ENCODE peak calls at places on chromosomes 4 and X, in seven cellular contexts. M, T, G, N, U, Q and A are unnamed samples.

GRCh38 chrX:22134681-22135080 is 102.6 kb downstream of the PHEX start:
- DNase-seq in G (no peak), M (no peak), Q (peak), U (no peak), T (peak), N (peak), A (peak)

GRCh38 chr4:39044947-39045734 is 12.9 kb upstream of the TMEM156 start:
- DNase-seq in U (peak), Q (no peak), M (no peak), T (no peak), G (peak), N (no peak), A (peak)

GRCh38 chr4:74754218-74754617 is 40.1 kb downstream of the BTC start:
- DNase-seq in G (no peak), M (no peak), T (no peak), U (no peak), Q (no peak), N (no peak), A (no peak)

GRCh38 chr4:80454040-80454439 is 118.5 kb downstream of the CFAP299 start:
- DNase-seq in Q (peak), M (no peak), U (no peak), N (peak), G (no peak), T (no peak), A (no peak)

GRCh38 chrX:97328853-97329252 is 445.1 kb downstream of the RPA4 start:
- DNase-seq in T (no peak), Q (no peak), N (peak), U (no peak), G (no peak), M (no peak), A (peak)

GRCh38 chr4:184747034-184747830 is 13.3 kb upstream of the CENPU start:
- DNase-seq in U (no peak), T (no peak), Q (no peak), G (peak), N (no peak), M (no peak), A (no peak)

GRCh38 chrX:132634521-132634920 is 145.7 kb upstream of the MBNL3 start:
- DNase-seq in Q (no peak), T (no peak), M (no peak), U (peak), N (no peak), G (no peak), A (no peak)

GRCh38 chr4:10529891-10530786 is 72.9 kb upstream of the ZNF518B start:
- DNase-seq in Q (peak), U (peak), N (no peak), M (no peak), G (no peak), T (no peak), A (no peak)

GRCh38 chrX:134546187-134546586 is 86.2 kb downstream of the HPRT1 start:
- DNase-seq in M (no peak), U (no peak), Q (no peak), N (no peak), G (no peak), T (no peak), A (no peak)

GRCh38 chr4:144645102-144645469 is 870 bp upstream of the HHIP start:
- DNase-seq in M (no peak), N (no peak), U (peak), G (no peak), Q (no peak), T (no peak), A (peak)

GRCh38 chr4:158807696-158808095 is 38.9 kb downstream of the FNIP2 start:
- DNase-seq in Q (no peak), G (no peak), M (no peak), N (no peak), U (no peak), T (no peak), A (no peak)

GRCh38 chrX:111505783-111506182 is 5.7 kb upstream of the SERTM2 start:
- DNase-seq in N (no peak), Q (no peak), G (no peak), U (no peak), M (no peak), T (no peak), A (no peak)

GRCh38 chr4:128229458-128229805 is 58.2 kb downstream of the PGRMC2 start:
- DNase-seq in G (no peak), U (no peak), T (no peak), M (no peak), Q (peak), N (peak), A (no peak)

GRCh38 chr4:67332627-67333026 is 212.7 kb downstream of the CENPC start:
- DNase-seq in T (no peak), Q (no peak), M (no peak), G (no peak), U (no peak), N (peak), A (peak)

GRCh38 chr4:2364654-2365053 is 53.8 kb downstream of the ZFYVE28 start:
- DNase-seq in Q (peak), G (peak), T (no peak), M (no peak), U (peak), N (peak), A (no peak)

GRCh38 chrX:102832661-102833060 is 104.4 kb upstream of the RAB40AL start:
- DNase-seq in T (no peak), G (no peak), Q (peak), N (peak), M (no peak), U (no peak), A (peak)

GRCh38 chrX:12441376-12442128 is 303.3 kb downstream of the FRMPD4 start:
- DNase-seq in G (no peak), T (no peak), M (no peak), U (peak), N (peak), Q (peak), A (no peak)

GRCh38 chr4:131257241-131257640 is 1891.9 kb upstream of the PCDH10 start:
- DNase-seq in G (no peak), T (no peak), M (no peak), U (no peak), N (no peak), Q (no peak), A (no peak)

GRCh38 chrX:153438522-153438921 is 7.3 kb downstream of the TREX2 start:
- DNase-seq in T (no peak), U (peak), G (no peak), Q (peak), N (no peak), M (no peak), A (no peak)

GRCh38 chr4:113060853-113061252 is 11.4 kb downstream of the ANK2 start:
- DNase-seq in N (no peak), G (no peak), T (no peak), Q (no peak), U (no peak), M (no peak), A (no peak)

GRCh38 chrX:46072776-46073175 is 472.4 kb downstream of the ZNF674 start:
- DNase-seq in Q (peak), U (no peak), M (no peak), G (no peak), N (no peak), T (no peak), A (no peak)

GRCh38 chr4:5638976-5639375 is 69.4 kb downstream of the EVC2 start:
- DNase-seq in U (no peak), N (peak), Q (peak), G (no peak), M (no peak), T (no peak), A (no peak)

GRCh38 chr4:47839259-47839658 is 1.4 kb upstream of the CORIN start:
- DNase-seq in T (no peak), N (no peak), G (no peak), U (peak), M (no peak), Q (no peak), A (no peak)

GRCh38 chr4:176099314-176099713 is 33.7 kb downstream of the WDR17 start:
- DNase-seq in U (no peak), N (no peak), M (no peak), G (no peak), T (no peak), Q (no peak), A (no peak)

GRCh38 chr4:108946237-108946636 is 183.4 kb upstream of the ETNPPL start:
- DNase-seq in G (no peak), Q (no peak), N (no peak), M (no peak), T (no peak), U (no peak), A (no peak)

GRCh38 chr4:77990904-77991358 is 66.2 kb upstream of the FRAS1 start:
- DNase-seq in U (no peak), G (no peak), N (no peak), M (no peak), T (no peak), Q (no peak), A (peak)

GRCh38 chr4:152959080-152959479 is 23.0 kb downstream of the FHDC1 start:
- DNase-seq in N (no peak), U (no peak), M (no peak), T (no peak), G (no peak), Q (no peak), A (no peak)

GRCh38 chr4:122012735-122013134 is 60.9 kb upstream of the TRPC3 start:
- DNase-seq in G (no peak), Q (peak), M (no peak), N (no peak), U (no peak), T (no peak), A (no peak)

GRCh38 chrX:27336466-27337091 is 126.6 kb downstream of the PPP4R3C start:
- DNase-seq in U (peak), N (peak), Q (no peak), M (no peak), T (no peak), G (no peak), A (peak)

GRCh38 chr4:140755811-140756291 is 334 bp downstream of the TBC1D9 start:
- DNase-seq in Q (peak), M (no peak), N (no peak), T (no peak), U (peak), G (peak), A (peak)

GRCh38 chr4:78100060-78100459 is 42.9 kb downstream of the FRAS1 start:
- DNase-seq in U (no peak), M (no peak), G (no peak), T (no peak), Q (no peak), N (no peak), A (no peak)

GRCh38 chr4:66590488-66591215 is 920.4 kb upstream of the EPHA5 start:
- DNase-seq in N (peak), T (no peak), Q (peak), U (no peak), G (no peak), M (no peak), A (no peak)

GRCh38 chr4:122922877-122923511 is 597 bp upstream of the NUDT6 start:
- DNase-seq in G (peak), N (peak), U (peak), Q (peak), M (peak), T (peak), A (peak)

GRCh38 chr4:40316333-40316781 is 18.8 kb upstream of the CHRNA9 start:
- DNase-seq in Q (peak), T (peak), G (no peak), N (peak), M (no peak), U (no peak), A (no peak)

GRCh38 chrX:133493366-133493765 is 78.1 kb upstream of the GPC4 start:
- DNase-seq in Q (no peak), T (no peak), U (no peak), M (no peak), G (no peak), N (no peak), A (no peak)

GRCh38 chr4:7655549-7656243 is 221.0 kb upstream of the PSAPL1 start:
- DNase-seq in U (peak), G (no peak), N (no peak), M (no peak), Q (peak), T (no peak), A (peak)

GRCh38 chr4:104394409-104394813 is 100.3 kb downstream of the CXXC4 start:
- DNase-seq in G (peak), U (peak), N (no peak), Q (no peak), T (no peak), M (no peak), A (peak)

GRCh38 chr4:602559-602942 is 22.8 kb upstream of the PDE6B start:
- DNase-seq in Q (no peak), N (peak), T (no peak), M (no peak), G (no peak), U (peak), A (peak)

GRCh38 chr4:5014007-5014682 is 5.1 kb downstream of the CYTL1 start:
- DNase-seq in Q (no peak), U (no peak), G (no peak), M (no peak), T (no peak), N (no peak), A (no peak)

GRCh38 chr4:97142405-97142804 is 1000.9 kb downstream of the STPG2 start:
- DNase-seq in Q (no peak), T (no peak), G (no peak), M (no peak), U (no peak), N (no peak), A (peak)

DNA sequence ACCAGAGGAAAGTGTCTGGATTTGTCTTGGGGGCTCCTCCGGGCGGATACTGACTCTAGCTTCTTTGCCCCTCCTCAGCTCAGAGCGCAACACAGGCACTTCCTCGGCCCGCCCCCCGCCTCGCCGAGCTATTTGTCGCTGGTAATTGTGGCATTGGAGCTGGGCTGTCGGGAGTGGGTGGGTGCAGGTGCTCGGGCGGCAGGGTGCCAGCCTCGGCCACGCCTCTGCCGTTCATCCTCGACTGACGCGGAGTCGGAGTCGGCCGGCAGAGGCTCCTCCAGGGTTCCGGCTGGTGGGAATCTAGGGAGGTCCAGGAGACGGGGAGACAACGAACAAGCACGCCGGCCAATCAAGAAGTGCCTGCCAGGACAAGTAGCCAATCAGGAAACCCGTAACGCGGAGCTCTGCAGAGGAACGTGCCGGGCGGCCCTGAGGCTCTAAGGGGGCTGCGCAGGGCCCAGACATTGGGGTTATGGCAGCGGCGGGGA is 3.9 kb upstream of the SYN1 start:
- DNase-seq in Q (peak), U (peak), N (no peak), M (no peak), G (peak), T (no peak), A (peak)
- H3K4me3 ChIP-seq in Q (peak), U (peak), N (no peak), M (no peak), G (peak), T (peak), A (peak)

GRCh38 chrX:150475466-150475865 is 93.0 kb upstream of the MTM1 start:
- DNase-seq in G (no peak), U (no peak), N (no peak), Q (no peak), M (no peak), T (no peak), A (no peak)
- H3K4me3 ChIP-seq in G (no peak), U (no peak), N (no peak), Q (no peak), M (no peak), T (no peak), A (no peak)

GRCh38 chrX:137566746-137567473 is 983 bp downstream of the ZIC3 start:
- DNase-seq in G (no peak), M (no peak), Q (no peak), U (no peak), T (no peak), N (no peak), A (no peak)
- H3K4me3 ChIP-seq in G (peak), M (peak), Q (peak), U (peak), T (no peak), N (peak), A (no peak)

GRCh38 chr4:133146192-133146573 is 2.9 kb upstream of the PCDH10 start:
- DNase-seq in T (no peak), G (no peak), Q (no peak), U (no peak), M (no peak), N (no peak), A (no peak)

GRCh38 chr4:133145758-133146157 is 3.3 kb upstream of the PCDH10 start:
- DNase-seq in U (no peak), Q (no peak), M (no peak), N (no peak), T (no peak), G (no peak), A (no peak)

GRCh38 chr4:133146574-133147198 is 2.4 kb upstream of the PCDH10 start:
- DNase-seq in M (no peak), N (peak), T (no peak), Q (peak), G (no peak), U (peak), A (peak)

GRCh38 chr4:133145241-133145640 is 3.9 kb upstream of the PCDH10 start:
- DNase-seq in T (no peak), G (no peak), Q (no peak), U (no peak), M (no peak), N (no peak), A (no peak)

GRCh38 chr4:133143775-133144430 is 5.2 kb upstream of the PCDH10 start:
- DNase-seq in N (no peak), M (no peak), Q (no peak), U (no peak), G (no peak), T (no peak), A (no peak)
- H3K4me3 ChIP-seq in N (no peak), M (no peak), Q (no peak), U (no peak), G (no peak), T (no peak), A (no peak)

DNA sequence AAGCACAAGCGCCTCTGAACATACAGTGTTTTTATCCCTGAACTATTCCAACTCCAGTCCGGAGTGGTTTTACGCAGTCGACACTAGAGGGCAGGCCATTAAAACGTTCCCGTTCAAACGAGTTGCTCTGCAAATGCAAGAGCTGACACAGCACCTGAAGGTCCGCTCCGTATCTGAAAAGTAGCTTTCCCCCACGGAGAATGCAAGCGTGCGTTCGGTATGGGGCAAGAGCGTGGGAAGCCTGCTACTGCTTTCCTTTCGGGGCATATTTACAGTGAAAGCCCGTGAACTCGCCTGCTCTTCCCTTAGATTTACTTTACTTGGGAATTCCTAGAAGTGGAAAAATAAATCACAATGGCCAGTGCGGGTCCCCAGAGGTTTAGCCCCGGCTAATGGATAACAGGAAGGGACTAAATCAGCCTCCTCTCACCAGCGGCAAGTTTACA is 190.8 kb downstream of the TSPAN5 start:
- DNase-seq in Q (peak), N (peak), M (peak), T (peak), U (peak), G (peak), A (peak)
- H3K4me3 ChIP-seq in Q (peak), N (peak), M (no peak), T (peak), U (peak), G (peak), A (peak)

GRCh38 chrX:39946822-39947221 is 150.9 kb downstream of the BCOR start:
- DNase-seq in U (no peak), G (no peak), M (no peak), Q (peak), T (no peak), N (peak), A (no peak)
- H3K4me3 ChIP-seq in U (no peak), G (no peak), M (no peak), Q (no peak), T (no peak), N (no peak), A (no peak)

DNA sequence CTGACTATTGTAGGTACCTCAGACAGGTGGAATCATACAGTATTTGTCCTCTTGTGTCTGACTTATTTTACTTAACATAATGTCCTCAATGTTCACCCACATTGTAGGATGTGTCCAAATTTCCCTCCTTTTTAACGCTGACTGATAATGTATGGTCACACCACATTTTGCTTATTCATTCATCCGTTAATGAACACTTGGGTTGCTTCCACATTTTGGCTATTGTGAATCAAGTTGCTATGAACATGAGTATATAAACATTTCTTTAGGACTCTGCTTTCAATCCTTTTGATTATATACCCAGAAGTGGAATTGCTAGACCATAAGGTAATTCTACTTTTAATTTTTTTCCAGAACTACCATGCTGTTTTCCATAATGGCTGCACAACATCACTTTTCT is 87.0 kb upstream of the NDP start:
- DNase-seq in U (no peak), M (no peak), T (no peak), G (no peak), N (no peak), Q (peak), A (no peak)
- H3K4me3 ChIP-seq in U (no peak), M (no peak), T (no peak), G (no peak), N (no peak), Q (no peak), A (no peak)

GRCh38 chr4:117327491-117327890 is 242.1 kb upstream of the TRAM1L1 start:
- DNase-seq in U (no peak), M (no peak), T (no peak), Q (no peak), G (no peak), N (no peak), A (no peak)

GRCh38 chr4:117324851-117325491 is 239.6 kb upstream of the TRAM1L1 start:
- DNase-seq in U (no peak), G (no peak), M (no peak), T (peak), N (peak), Q (peak), A (no peak)

GRCh38 chr4:117331817-117332216 is 246.4 kb upstream of the TRAM1L1 start:
- DNase-seq in G (no peak), T (no peak), U (no peak), M (no peak), N (no peak), Q (no peak), A (no peak)

GRCh38 chr4:117326091-117326490 is 240.7 kb upstream of the TRAM1L1 start:
- DNase-seq in U (no peak), Q (no peak), G (no peak), T (no peak), M (no peak), N (peak), A (no peak)
- H3K4me3 ChIP-seq in U (no peak), Q (peak), G (no peak), T (no peak), M (no peak), N (peak), A (no peak)